ENCODE peak calls at places on chromosomes 7 and 10, in four cellular contexts. M is cardiac muscle cell, L is cardiac fibroblast, B is gastrocnemius medialis. V is an unnamed sample.

GRCh38 chr7:151550601-151551286 is 31.0 kb upstream of the RHEB start:
- DNase-seq in M (no peak), L (peak; percentile 65), B (no peak), V (no peak)

GRCh38 chr7:157585113-157585861 is 248.5 kb downstream of the DNAJB6 start:
- DNase-seq in M (no peak), L (no peak), B (no peak), V (peak; percentile 82)

GRCh38 chr7:19203686-19204085 is 58.5 kb upstream of the FERD3L start:
- DNase-seq in M (no peak), L (peak; percentile 26), B (no peak), V (no peak)

GRCh38 chr7:107891619-107892366 is 810 bp downstream of the DLD start:
- DNase-seq in M (no peak), L (peak; percentile 55), B (no peak), V (peak; percentile 39)

GRCh38 chr10:98748298-98748697 is 301.6 kb upstream of the HPS1 start:
- DNase-seq in M (peak; percentile 64), L (peak; percentile 16), B (no peak), V (peak; percentile 59)

GRCh38 chr10:26725837-26726727 is 28.6 kb downstream of the PDSS1 start:
- DNase-seq in M (peak; percentile 58), L (peak; percentile 76), B (peak; percentile 25), V (peak; percentile 57)

GRCh38 chr7:2156756-2157472 is 75.8 kb downstream of the MAD1L1 start:
- DNase-seq in M (no peak), L (no peak), B (no peak), V (no peak)

GRCh38 chr7:155962191-155962967 is 150.1 kb upstream of the SHH start:
- DNase-seq in M (no peak), L (peak; percentile 52), B (no peak), V (peak; percentile 66)

GRCh38 chr7:100489824-100490223 is 6.1 kb downstream of the NYAP1 start:
- DNase-seq in M (peak; percentile 85), L (peak; percentile 93), B (no peak), V (peak; percentile 84)

GRCh38 chr7:77425151-77426051 is 9.3 kb upstream of the GSAP start:
- DNase-seq in M (peak; percentile 60), L (peak; percentile 86), B (no peak), V (no peak)

GRCh38 chr7:149879801-149880738 is 6.3 kb downstream of the ATP6V0E2 start:
- DNase-seq in M (no peak), L (no peak), B (no peak), V (peak; percentile 0)

GRCh38 chr10:106175760-106176377 is 988.6 kb downstream of the SORCS1 start:
- DNase-seq in M (peak; percentile 14), L (peak; percentile 62), B (no peak), V (peak; percentile 23)

GRCh38 chr10:31757831-31758230 is 170.8 kb downstream of the ARHGAP12 start:
- DNase-seq in M (no peak), L (no peak), B (no peak), V (no peak)

GRCh38 chr7:41916450-41916927 is 213.6 kb upstream of the INHBA start:
- DNase-seq in M (no peak), L (peak; percentile 98), B (peak; percentile 54), V (no peak)

GRCh38 chr7:66542528-66543373 is 85.9 kb upstream of the KCTD7 start:
- DNase-seq in M (peak; percentile 83), L (peak; percentile 70), B (no peak), V (no peak)

GRCh38 chr7:99379043-99379577 is 4.6 kb downstream of the ARPC1B start:
- DNase-seq in M (no peak), L (peak; percentile 97), B (peak; percentile 67), V (peak; percentile 97)

GRCh38 chr10:112953075-112953501 is 3.0 kb downstream of the TCF7L2 start:
- DNase-seq in M (peak; percentile 59), L (peak; percentile 45), B (no peak), V (no peak)

GRCh38 chr7:1152492-1152891 is 7.5 kb downstream of the ZFAND2A start:
- DNase-seq in M (no peak), L (no peak), B (no peak), V (no peak)

GRCh38 chr7:77338883-77339629 is 77.1 kb downstream of the GSAP start:
- DNase-seq in M (no peak), L (no peak), B (no peak), V (peak; percentile 82)

GRCh38 chr10:78717200-78717599 is 351.6 kb upstream of the ZMIZ1 start:
- DNase-seq in M (no peak), L (peak; percentile 22), B (peak; percentile 21), V (no peak)

GRCh38 chr10:129417882-129418281 is 49.2 kb upstream of the MGMT start:
- DNase-seq in M (no peak), L (no peak), B (no peak), V (no peak)

GRCh38 chr7:71871446-71871845 is 540.7 kb downstream of the CALN1 start:
- DNase-seq in M (no peak), L (no peak), B (no peak), V (no peak)

GRCh38 chr10:62657244-62657835 is 147.2 kb upstream of the ADO start:
- DNase-seq in M (no peak), L (no peak), B (no peak), V (no peak)

GRCh38 chr7:151711906-151712771 is 164.8 kb downstream of the PRKAG2 start:
- DNase-seq in M (no peak), L (no peak), B (no peak), V (no peak)

GRCh38 chr7:128221929-128222403 is 19.1 kb upstream of the LEP start:
- DNase-seq in M (no peak), L (peak; percentile 73), B (no peak), V (peak; percentile 78)

GRCh38 chr10:93071177-93071472 is 2.6 kb upstream of the CYP26A1 start:
- DNase-seq in M (no peak), L (no peak), B (no peak), V (no peak)

GRCh38 chr10:60246382-60246781 is 143.3 kb downstream of the ANK3 start:
- DNase-seq in M (no peak), L (no peak), B (no peak), V (no peak)

GRCh38 chr10:57890691-57891090 is 377.0 kb downstream of the IPMK start:
- DNase-seq in M (no peak), L (no peak), B (no peak), V (no peak)

GRCh38 chr10:102676916-102677315 is 32.6 kb downstream of the TRIM8 start:
- DNase-seq in M (no peak), L (no peak), B (no peak), V (no peak)

GRCh38 chr10:56012146-56012545 is 348.9 kb downstream of the ZWINT start:
- DNase-seq in M (no peak), L (no peak), B (no peak), V (no peak)

GRCh38 chr7:96495751-96496216 is 173.9 kb upstream of the SLC25A13 start:
- DNase-seq in M (no peak), L (no peak), B (no peak), V (peak; percentile 36)

GRCh38 chr7:143295870-143296269 is 7.7 kb downstream of the CASP2 start:
- DNase-seq in M (no peak), L (peak; percentile 66), B (no peak), V (no peak)

GRCh38 chr10:79111427-79111826 is 42.7 kb downstream of the ZMIZ1 start:
- DNase-seq in M (no peak), L (peak; percentile 62), B (no peak), V (no peak)

GRCh38 chr7:21243265-21243664 is 184.6 kb upstream of the SP4 start:
- DNase-seq in M (peak; percentile 2), L (no peak), B (no peak), V (no peak)

GRCh38 chr7:1557006-1557405 is 1.0 kb upstream of the TMEM184A start:
- DNase-seq in M (no peak), L (no peak), B (no peak), V (no peak)

GRCh38 chr7:6614941-6615737 is at the start of gene ZNF853:
- DNase-seq in M (peak; percentile 80), L (no peak), B (no peak), V (peak; percentile 41)

GRCh38 chr10:5547934-5548660 is 23.3 kb downstream of the CALML3 start:
- DNase-seq in M (no peak), L (peak; percentile 16), B (peak; percentile 11), V (no peak)

GRCh38 chr10:73965890-73966768 is 31.8 kb upstream of the VCL start:
- DNase-seq in M (peak; percentile 94), L (peak; percentile 96), B (peak; percentile 67), V (no peak)
- H3K4me3 ChIP-seq in M (no peak overlapping the region), L (no peak overlapping the region), B (peak overlapping the region; percentile 24), V (no peak overlapping the region)

DNA sequence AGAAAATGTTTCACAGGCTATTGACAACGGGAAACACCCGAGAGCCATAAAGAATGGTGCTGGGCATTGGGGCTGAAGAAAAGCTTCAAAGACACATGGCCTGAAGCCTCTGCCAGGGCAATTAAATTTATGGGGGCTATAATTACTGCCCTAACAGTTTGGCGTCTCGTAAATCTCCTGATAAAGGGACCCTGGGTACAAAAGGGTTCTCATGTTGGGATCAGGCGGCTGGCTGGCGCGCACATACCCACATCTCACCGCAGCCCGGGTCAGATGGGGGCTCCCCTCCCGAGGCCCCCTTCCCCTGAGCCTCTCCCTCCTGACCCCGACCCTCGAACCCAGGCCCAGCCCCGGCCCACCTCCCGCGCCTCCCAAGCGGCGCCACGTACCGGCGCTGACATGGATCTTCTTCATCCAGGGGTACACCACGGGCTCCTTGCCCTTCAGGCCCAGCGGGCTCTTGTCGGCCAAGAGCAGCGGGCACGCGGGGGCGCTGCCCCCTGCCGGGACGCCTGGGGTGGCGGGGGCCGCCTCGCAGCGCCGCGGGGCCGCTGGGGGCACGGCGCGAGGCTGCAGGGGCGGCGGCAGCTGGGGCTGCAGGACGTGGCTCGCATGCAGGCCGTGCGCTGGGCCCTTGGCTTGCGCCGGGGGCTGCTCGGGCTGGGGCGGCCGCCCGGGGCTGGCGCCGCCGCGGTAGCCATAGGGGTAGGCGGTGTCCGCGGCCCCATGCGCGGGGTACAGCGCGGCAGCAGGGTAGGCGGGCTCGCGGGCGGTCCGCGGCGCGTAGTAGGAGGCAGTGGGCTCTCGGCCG is 623 bp downstream of the HOXA4 start:
- DNase-seq in M (no peak), L (no peak), B (peak; percentile 71), V (peak; percentile 80)
- TF ChIP-seq CTCF in M (no peak), L (no peak), B (peak; percentile 53), V (peak; percentile 8)

GRCh38 chr7:132857703-132858102 is 224.2 kb downstream of the CHCHD3 start:
- DNase-seq in M (no peak), L (no peak), B (peak; percentile 27), V (no peak)
- H3K4me3 ChIP-seq in M (no peak overlapping the region), L (no peak overlapping the region), B (no peak overlapping the region), V (no peak overlapping the region)

DNA sequence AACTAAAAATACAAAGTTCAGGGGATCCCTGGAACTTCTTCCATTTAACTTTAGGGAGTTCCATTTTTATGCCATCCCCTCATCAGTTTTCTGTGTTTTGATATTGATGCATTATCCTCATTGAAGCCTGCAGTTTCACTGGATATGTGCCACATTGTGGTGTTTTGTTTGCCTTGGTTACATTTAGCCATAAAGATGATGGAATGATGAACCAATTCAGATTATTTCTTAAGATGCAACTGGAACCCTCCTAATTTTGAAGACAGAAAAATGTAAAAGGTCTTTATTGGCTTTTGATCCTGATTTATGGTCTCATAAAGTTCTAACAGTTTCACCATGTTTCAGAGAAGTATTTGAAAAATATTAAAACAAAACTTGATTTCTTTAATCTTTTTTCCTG is 314.2 kb upstream of the KLF6 start:
- DNase-seq in M (no peak), L (no peak), B (no peak), V (no peak)
- TF ChIP-seq CTCF in M (no peak), L (no peak), B (no peak), V (no peak)

DNA sequence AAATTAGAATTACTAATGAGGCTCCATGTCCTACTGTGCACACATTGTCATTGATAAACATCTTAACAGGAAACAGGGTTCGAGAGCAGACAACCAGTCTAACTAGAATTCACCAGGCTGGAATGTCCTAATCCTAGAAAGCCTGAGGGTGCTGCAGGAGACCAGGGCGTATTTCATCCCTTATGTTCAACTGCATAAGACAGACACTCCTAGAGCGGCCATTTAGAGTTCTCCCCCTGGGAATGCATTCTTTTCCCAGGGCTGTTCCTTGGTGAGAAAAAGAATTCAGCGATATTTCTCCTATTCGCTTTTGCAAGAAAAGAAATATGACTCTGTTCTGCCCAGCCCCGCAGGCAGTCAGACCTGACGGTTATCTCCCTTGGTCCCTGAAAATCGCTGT is 486.0 kb downstream of the REEP3 start:
- DNase-seq in M (no peak), L (no peak), B (no peak), V (no peak)
- H3K4me3 ChIP-seq in M (no peak overlapping the region), L (no peak overlapping the region), B (no peak overlapping the region), V (no peak overlapping the region)

V was measured in NB4.